ENCODE peak calls at places on chromosome 16, in eight cellular contexts. N is cardiac muscle cell, Z is gastrocnemius medialis, M is ovary, O is heart right ventricle, L is upper lobe of left lung, A is prostate gland, D is PC-3. I is an unnamed sample.
A peak's percentile ranks its signal among the peaks of the same experiment; 100 is the strongest.

GRCh38 chr16:23081675-23082119 is 67.6 kb downstream of the USP31 start:
- DNase-seq in A (no peak), L (no peak), O (no peak), M (no peak), N (peak; percentile 24), D (no peak), Z (no peak), I (no peak)

GRCh38 chr16:74558873-74559272 is 48.0 kb downstream of the GLG1 start:
- DNase-seq in O (no peak), M (no peak), Z (no peak), D (no peak), A (no peak), L (no peak), N (no peak), I (no peak)

GRCh38 chr16:31148281-31148728 is 1.6 kb downstream of the PRSS36 start:
- DNase-seq in N (no peak), O (no peak), M (no peak), Z (no peak), L (peak; percentile 87), D (no peak), A (peak; percentile 59), I (no peak)

GRCh38 chr16:55271945-55272513 is 52.0 kb upstream of the IRX6 start:
- DNase-seq in M (no peak), Z (peak; percentile 65), L (no peak), N (no peak), A (no peak), D (no peak), O (peak; percentile 19), I (no peak)

GRCh38 chr16:10979717-10980601 is 35.6 kb downstream of the CLEC16A start:
- DNase-seq in Z (peak; percentile 73), L (peak; percentile 44), D (no peak), M (peak; percentile 71), N (peak; percentile 84), O (peak; percentile 27), A (peak; percentile 90), I (peak; percentile 73)

GRCh38 chr16:28108590-28109247 is 45.2 kb upstream of the GSG1L start:
- DNase-seq in Z (no peak), M (no peak), N (no peak), D (no peak), O (no peak), L (peak; percentile 42), A (no peak), I (no peak)

GRCh38 chr16:9053006-9053601 is 38.3 kb upstream of the HAPSTR1 start:
- DNase-seq in A (no peak), L (peak; percentile 71), D (peak; percentile 32), M (no peak), N (peak; percentile 93), Z (peak; percentile 81), O (peak; percentile 67), I (peak; percentile 72)

GRCh38 chr16:75965504-75966374 is 239.4 kb upstream of the CPHXL start:
- DNase-seq in M (no peak), D (peak; percentile 53), L (no peak), O (no peak), A (no peak), N (no peak), Z (no peak), I (no peak)

GRCh38 chr16:12017583-12017982 is 41.0 kb downstream of the SNX29 start:
- DNase-seq in Z (no peak), L (no peak), A (no peak), O (no peak), N (peak; percentile 28), D (no peak), M (no peak), I (no peak)

GRCh38 chr16:67842509-67843342 is 606 bp downstream of the THAP11 start:
- DNase-seq in M (peak; percentile 50), O (peak; percentile 51), L (peak; percentile 48), D (peak; percentile 34), N (peak; percentile 66), Z (peak; percentile 56), A (peak; percentile 26), I (no peak)

GRCh38 chr16:50282010-50282538 is 15.7 kb downstream of the ADCY7 start:
- DNase-seq in M (no peak), A (peak; percentile 25), D (no peak), Z (peak; percentile 64), L (peak; percentile 89), O (peak; percentile 61), N (peak; percentile 90), I (peak; percentile 76)

GRCh38 chr16:69610356-69610755 is 44.6 kb downstream of the NFAT5 start:
- DNase-seq in O (no peak), L (no peak), M (no peak), D (no peak), N (peak; percentile 11), A (no peak), Z (no peak), I (no peak)

GRCh38 chr16:78284957-78285434 is 185.5 kb downstream of the WWOX start:
- DNase-seq in M (no peak), D (no peak), L (no peak), Z (no peak), N (no peak), O (no peak), A (no peak), I (no peak)

GRCh38 chr16:12574721-12575120 is 229.0 kb downstream of the CPPED1 start:
- DNase-seq in M (no peak), N (no peak), L (no peak), Z (no peak), A (no peak), D (no peak), O (no peak), I (no peak)

GRCh38 chr16:54542805-54543504 is 256.4 kb upstream of the IRX3 start:
- DNase-seq in O (no peak), L (no peak), N (no peak), M (no peak), A (no peak), Z (no peak), D (no peak), I (no peak)

GRCh38 chr16:8581923-8582580 is 8.3 kb downstream of the TMEM114 start:
- DNase-seq in D (no peak), O (no peak), L (peak; percentile 56), M (no peak), A (no peak), Z (peak; percentile 32), N (no peak), I (no peak)

GRCh38 chr16:73176577-73177013 is 128.7 kb upstream of the ZFHX3 start:
- DNase-seq in L (no peak), M (no peak), N (peak; percentile 92), A (no peak), O (no peak), Z (no peak), D (peak; percentile 65), I (no peak)

GRCh38 chr16:22732315-22732840 is 81.6 kb upstream of the HS3ST2 start:
- DNase-seq in D (no peak), Z (no peak), M (no peak), L (no peak), O (no peak), N (no peak), A (no peak), I (no peak)

GRCh38 chr16:28524544-28525179 is 14.1 kb downstream of the NUPR1 start:
- DNase-seq in O (no peak), M (no peak), A (no peak), L (no peak), Z (no peak), D (no peak), N (peak; percentile 16), I (no peak)

GRCh38 chr16:74297296-74297665 is 667 bp downstream of the PSMD7 start:
- DNase-seq in O (no peak), M (peak; percentile 27), Z (peak; percentile 28), A (peak; percentile 8), N (peak; percentile 20), D (peak; percentile 27), L (no peak), I (no peak)

DNA sequence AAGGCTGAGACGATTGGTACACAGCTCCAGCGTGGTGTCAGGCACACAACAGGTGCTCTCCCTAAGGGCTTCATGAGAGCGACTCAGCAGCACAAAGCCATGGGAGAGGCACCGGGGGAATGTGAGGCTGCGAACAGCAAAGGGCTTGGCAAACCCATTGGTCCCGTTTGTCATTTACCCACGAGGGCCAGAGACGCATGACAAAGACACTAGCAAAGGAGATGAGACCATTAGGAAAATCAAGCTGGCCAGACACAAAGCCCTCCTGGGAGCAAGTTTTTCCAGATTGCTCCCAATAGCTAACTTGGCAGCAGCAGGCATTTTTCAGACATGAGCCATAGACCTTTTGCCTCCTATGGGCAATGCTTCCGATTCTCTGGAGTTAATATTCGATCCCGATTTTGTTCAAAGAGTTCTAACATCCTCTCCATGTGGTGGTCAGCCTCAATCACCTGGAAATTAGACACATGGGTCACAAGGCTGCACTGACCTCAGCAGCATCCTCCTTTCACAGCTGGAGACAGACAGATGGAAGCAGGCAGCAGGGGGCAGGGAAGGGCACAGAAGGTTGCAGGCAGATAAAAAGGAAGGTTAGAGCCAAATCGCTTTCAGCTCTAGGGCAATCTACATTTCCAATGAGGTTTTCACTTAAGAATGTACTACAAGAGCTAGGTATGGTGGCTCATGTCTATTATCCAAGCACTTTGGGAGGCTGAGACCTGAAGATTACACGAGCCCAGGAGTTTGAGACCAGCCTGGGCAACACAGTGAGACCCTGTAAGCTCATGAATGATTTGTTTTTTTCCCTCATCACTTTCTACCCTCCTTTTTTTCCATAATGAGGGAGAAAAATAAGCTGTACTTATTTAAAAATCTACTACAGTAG is 38.1 kb downstream of the TK2 start:
- DNase-seq in O (no peak), M (peak; percentile 67), Z (peak; percentile 48), N (peak; percentile 80), A (peak; percentile 53), L (no peak), D (peak; percentile 90), I (no peak)
- H3K27ac ChIP-seq in O (peak overlapping the region; percentile 83), M (peak overlapping the region; percentile 76), Z (peak overlapping the region; percentile 71), N (no peak overlapping the region), A (peak overlapping the region; percentile 53), L (peak overlapping the region; percentile 79), D (peak overlapping the region; percentile 82), I (peak overlapping the region; percentile 78)

GRCh38 chr16:87715658-87716057 is 50.1 kb downstream of the KLHDC4 start:
- DNase-seq in O (no peak), A (no peak), Z (no peak), M (no peak), L (no peak), N (no peak), D (no peak), I (no peak)
- H3K27ac ChIP-seq in O (no peak overlapping the region), A (no peak overlapping the region), Z (no peak overlapping the region), M (no peak overlapping the region), L (no peak overlapping the region), N (no peak overlapping the region), D (no peak overlapping the region), I (no peak overlapping the region)

GRCh38 chr16:82583415-82583814 is 43.4 kb upstream of the CDH13 start:
- DNase-seq in O (no peak), L (no peak), N (peak; percentile 1), D (no peak), Z (no peak), M (no peak), A (no peak), I (no peak)
- H3K27ac ChIP-seq in O (no peak overlapping the region), L (no peak overlapping the region), N (no peak overlapping the region), D (no peak overlapping the region), Z (no peak overlapping the region), M (no peak overlapping the region), A (no peak overlapping the region), I (no peak overlapping the region)

GRCh38 chr16:21338537-21339268 is 60.6 kb upstream of the CRYM start:
- DNase-seq in Z (no peak), A (no peak), O (no peak), M (no peak), N (no peak), D (no peak), L (no peak), I (no peak)
- H3K27ac ChIP-seq in Z (no peak overlapping the region), A (no peak overlapping the region), O (no peak overlapping the region), M (no peak overlapping the region), N (no peak overlapping the region), D (no peak overlapping the region), L (no peak overlapping the region), I (no peak overlapping the region)

I was measured in right atrium auricular region.